ENCODE peak calls at places on chromosomes 5 and 9, in six cellular contexts. One of them, this sample, is unnamed.

GRCh38 chr9:3842839-3843238 is 317.0 kb upstream of the RFX3 start:
- DNase-seq in IMR-90: peak
- DNase-seq in trophoblast cell: no peak
- DNase-seq in H1: no peak
- DNase-seq in mesenchymal stem cell: no peak
- DNase-seq in neuronal stem cell: no peak
- DNase-seq in this sample: no peak

GRCh38 chr5:125870271-125870670 is 552.9 kb upstream of the GRAMD2B start:
- DNase-seq in IMR-90: peak
- DNase-seq in neuronal stem cell: no peak
- DNase-seq in mesenchymal stem cell: peak
- DNase-seq in trophoblast cell: no peak
- DNase-seq in H1: no peak
- DNase-seq in this sample: no peak

GRCh38 chr5:103258957-103259704 is 568 bp downstream of the MACIR start:
- DNase-seq in neuronal stem cell: peak
- DNase-seq in trophoblast cell: peak
- DNase-seq in H1: no peak
- DNase-seq in IMR-90: peak
- DNase-seq in mesenchymal stem cell: peak
- DNase-seq in this sample: no peak

GRCh38 chr5:14946813-14947640 is 75.4 kb upstream of the ANKH start:
- DNase-seq in IMR-90: no peak
- DNase-seq in neuronal stem cell: no peak
- DNase-seq in trophoblast cell: peak
- DNase-seq in H1: no peak
- DNase-seq in mesenchymal stem cell: peak
- DNase-seq in this sample: no peak

GRCh38 chr9:127417130-127418036 is 6.8 kb upstream of the ZNF79 start:
- DNase-seq in neuronal stem cell: no peak
- DNase-seq in H1: no peak
- DNase-seq in IMR-90: peak
- DNase-seq in mesenchymal stem cell: peak
- DNase-seq in trophoblast cell: peak
- DNase-seq in this sample: no peak

GRCh38 chr5:159786901-159787691 is 129.2 kb upstream of the ADRA1B start:
- DNase-seq in H1: no peak
- DNase-seq in IMR-90: peak
- DNase-seq in neuronal stem cell: no peak
- DNase-seq in mesenchymal stem cell: peak
- DNase-seq in trophoblast cell: peak
- DNase-seq in this sample: no peak

GRCh38 chr9:77514886-77515711 is 133.0 kb downstream of the GNA14 start:
- DNase-seq in trophoblast cell: no peak
- DNase-seq in IMR-90: no peak
- DNase-seq in neuronal stem cell: no peak
- DNase-seq in mesenchymal stem cell: peak
- DNase-seq in H1: no peak
- DNase-seq in this sample: no peak

GRCh38 chr5:110258460-110258859 is 468.0 kb downstream of the TMEM232 start:
- DNase-seq in trophoblast cell: no peak
- DNase-seq in IMR-90: no peak
- DNase-seq in neuronal stem cell: peak
- DNase-seq in mesenchymal stem cell: peak
- DNase-seq in H1: no peak
- DNase-seq in this sample: no peak

GRCh38 chr9:297104-297794 is 82.6 kb downstream of the DOCK8 start:
- DNase-seq in neuronal stem cell: no peak
- DNase-seq in H1: no peak
- DNase-seq in mesenchymal stem cell: no peak
- DNase-seq in IMR-90: no peak
- DNase-seq in trophoblast cell: peak
- DNase-seq in this sample: no peak

GRCh38 chr9:2192356-2192979 is 177.3 kb downstream of the SMARCA2 start:
- DNase-seq in trophoblast cell: no peak
- DNase-seq in neuronal stem cell: no peak
- DNase-seq in IMR-90: peak
- DNase-seq in mesenchymal stem cell: no peak
- DNase-seq in H1: no peak
- DNase-seq in this sample: no peak

GRCh38 chr9:17216011-17216410 is 81.2 kb downstream of the CNTLN start:
- DNase-seq in mesenchymal stem cell: no peak
- DNase-seq in trophoblast cell: no peak
- DNase-seq in neuronal stem cell: no peak
- DNase-seq in H1: no peak
- DNase-seq in IMR-90: no peak
- DNase-seq in this sample: no peak

GRCh38 chr9:97895695-97896332 is 26.5 kb downstream of the TRMO start:
- DNase-seq in neuronal stem cell: no peak
- DNase-seq in IMR-90: peak
- DNase-seq in trophoblast cell: peak
- DNase-seq in H1: no peak
- DNase-seq in mesenchymal stem cell: peak
- DNase-seq in this sample: peak

GRCh38 chr5:40570408-40571129 is 109.1 kb upstream of the PTGER4 start:
- DNase-seq in H1: no peak
- DNase-seq in trophoblast cell: no peak
- DNase-seq in IMR-90: peak
- DNase-seq in neuronal stem cell: no peak
- DNase-seq in mesenchymal stem cell: peak
- DNase-seq in this sample: no peak

GRCh38 chr5:171984748-171985419 is 21.6 kb downstream of the FBXW11 start:
- DNase-seq in H1: no peak
- DNase-seq in mesenchymal stem cell: peak
- DNase-seq in IMR-90: peak
- DNase-seq in trophoblast cell: no peak
- DNase-seq in neuronal stem cell: no peak
- DNase-seq in this sample: no peak

GRCh38 chr5:150288361-150288760 is 1.2 kb downstream of the CAMK2A start:
- DNase-seq in mesenchymal stem cell: no peak
- DNase-seq in H1: no peak
- DNase-seq in IMR-90: no peak
- DNase-seq in neuronal stem cell: no peak
- DNase-seq in trophoblast cell: no peak
- DNase-seq in this sample: no peak

GRCh38 chr9:104108315-104108714 is 14.2 kb downstream of the SMC2 start:
- DNase-seq in mesenchymal stem cell: no peak
- DNase-seq in trophoblast cell: no peak
- DNase-seq in IMR-90: no peak
- DNase-seq in neuronal stem cell: no peak
- DNase-seq in H1: no peak
- DNase-seq in this sample: no peak

GRCh38 chr9:19495186-19496028 is 86.6 kb downstream of the ACER2 start:
- DNase-seq in neuronal stem cell: no peak
- DNase-seq in mesenchymal stem cell: no peak
- DNase-seq in H1: no peak
- DNase-seq in IMR-90: no peak
- DNase-seq in trophoblast cell: no peak
- DNase-seq in this sample: no peak

GRCh38 chr9:107653263-107653821 is 163.8 kb upstream of the KLF4 start:
- DNase-seq in mesenchymal stem cell: no peak
- DNase-seq in neuronal stem cell: no peak
- DNase-seq in H1: no peak
- DNase-seq in IMR-90: no peak
- DNase-seq in trophoblast cell: no peak
- DNase-seq in this sample: no peak

GRCh38 chr5:173089581-173089980 is 33.4 kb downstream of the CREBRF start:
- DNase-seq in neuronal stem cell: no peak
- DNase-seq in H1: no peak
- DNase-seq in trophoblast cell: no peak
- DNase-seq in mesenchymal stem cell: no peak
- DNase-seq in IMR-90: no peak
- DNase-seq in this sample: no peak

GRCh38 chr5:77329664-77330430 is 119.4 kb downstream of the PDE8B start:
- DNase-seq in neuronal stem cell: no peak
- DNase-seq in H1: no peak
- DNase-seq in trophoblast cell: peak
- DNase-seq in IMR-90: no peak
- DNase-seq in mesenchymal stem cell: no peak
- DNase-seq in this sample: no peak

DNA sequence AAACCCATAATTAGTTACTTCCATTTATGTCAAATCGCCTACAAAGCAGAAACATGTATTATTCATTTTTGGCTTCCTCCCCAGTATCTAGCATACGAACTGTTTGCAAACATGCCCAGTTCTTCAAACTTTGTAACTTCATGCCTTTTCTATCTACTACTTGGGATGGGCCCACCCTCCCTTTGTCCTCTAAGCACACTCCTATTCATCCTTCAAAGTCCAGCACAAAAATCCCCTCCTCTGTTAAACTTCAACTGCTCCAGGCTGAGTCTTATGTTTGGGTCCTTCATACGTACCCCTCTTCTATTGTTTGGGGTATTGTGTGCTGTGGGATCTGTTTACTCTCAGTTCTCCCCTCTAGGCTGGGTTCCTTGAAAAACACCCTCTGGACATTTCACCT is 55.5 kb downstream of the KCNIP1 start:
- DNase-seq in mesenchymal stem cell: no peak
- DNase-seq in neuronal stem cell: no peak
- DNase-seq in IMR-90: no peak
- DNase-seq in trophoblast cell: no peak
- DNase-seq in H1: no peak
- DNase-seq in this sample: no peak
- H3K14ac ChIP-seq in mesenchymal stem cell: no peak
- H3K14ac ChIP-seq in neuronal stem cell: no peak
- H3K14ac ChIP-seq in IMR-90: no peak
- H3K14ac ChIP-seq in trophoblast cell: no peak
- H3K14ac ChIP-seq in H1: no peak
- H3K14ac ChIP-seq in this sample: no peak

GRCh38 chr5:179166886-179167841 is 107.0 kb downstream of the ZNF354C start:
- DNase-seq in trophoblast cell: no peak
- DNase-seq in neuronal stem cell: peak
- DNase-seq in mesenchymal stem cell: peak
- DNase-seq in H1: no peak
- DNase-seq in IMR-90: peak
- DNase-seq in this sample: peak
- H3K14ac ChIP-seq in trophoblast cell: no peak
- H3K14ac ChIP-seq in neuronal stem cell: no peak
- H3K14ac ChIP-seq in mesenchymal stem cell: no peak
- H3K14ac ChIP-seq in H1: no peak
- H3K14ac ChIP-seq in IMR-90: no peak
- H3K14ac ChIP-seq in this sample: peak

DNA sequence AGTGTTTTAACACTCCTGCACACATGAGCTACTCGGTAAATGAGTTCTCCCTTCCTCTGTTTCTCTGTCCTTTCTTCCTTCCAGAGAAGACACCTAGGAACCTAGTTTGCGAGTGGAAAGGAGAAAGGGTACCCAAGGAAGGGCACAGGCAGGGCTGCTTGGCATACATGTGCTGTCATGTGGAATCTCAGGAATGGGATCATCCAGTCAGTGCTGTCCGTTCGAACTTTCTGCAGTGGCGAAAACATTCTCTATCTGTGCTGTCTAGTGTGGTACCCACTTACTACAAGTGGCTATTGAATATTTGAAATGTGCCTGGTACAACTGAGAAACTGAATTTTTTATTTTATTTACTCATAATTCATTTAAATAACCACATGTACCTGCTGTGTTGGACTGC is 28.0 kb downstream of the NLN start:
- DNase-seq in trophoblast cell: no peak
- DNase-seq in IMR-90: no peak
- DNase-seq in mesenchymal stem cell: no peak
- DNase-seq in neuronal stem cell: no peak
- DNase-seq in H1: no peak
- DNase-seq in this sample: no peak
- H3K14ac ChIP-seq in trophoblast cell: peak
- H3K14ac ChIP-seq in IMR-90: no peak
- H3K14ac ChIP-seq in mesenchymal stem cell: no peak
- H3K14ac ChIP-seq in neuronal stem cell: no peak
- H3K14ac ChIP-seq in H1: no peak
- H3K14ac ChIP-seq in this sample: no peak

GRCh38 chr5:16522096-16522495 is 56.5 kb upstream of the ZNF622 start:
- DNase-seq in neuronal stem cell: no peak
- DNase-seq in trophoblast cell: no peak
- DNase-seq in IMR-90: no peak
- DNase-seq in mesenchymal stem cell: no peak
- DNase-seq in H1: no peak
- DNase-seq in this sample: no peak
- H3K14ac ChIP-seq in neuronal stem cell: no peak
- H3K14ac ChIP-seq in trophoblast cell: no peak
- H3K14ac ChIP-seq in IMR-90: no peak
- H3K14ac ChIP-seq in mesenchymal stem cell: no peak
- H3K14ac ChIP-seq in H1: no peak
- H3K14ac ChIP-seq in this sample: no peak

GRCh38 chr5:132802044-132802684 is 10.9 kb upstream of the SOWAHA start:
- DNase-seq in neuronal stem cell: no peak
- DNase-seq in mesenchymal stem cell: no peak
- DNase-seq in IMR-90: no peak
- DNase-seq in trophoblast cell: no peak
- DNase-seq in H1: no peak
- DNase-seq in this sample: no peak
- H3K14ac ChIP-seq in neuronal stem cell: no peak
- H3K14ac ChIP-seq in mesenchymal stem cell: no peak
- H3K14ac ChIP-seq in IMR-90: no peak
- H3K14ac ChIP-seq in trophoblast cell: no peak
- H3K14ac ChIP-seq in H1: no peak
- H3K14ac ChIP-seq in this sample: no peak